ENCODE peak calls at places on chromosomes 5 and 9, in ten cellular contexts. A is GM13977, F is endothelial cell, J is MCF 10A, T is OCI-LY7, X is left ventricle myocardium inferior, V is epithelial cell of esophagus, B is upper lobe of left lung, Z is tibial artery, E is AG04450. S is an unnamed sample.

GRCh38 chr9:129281506-129282145 is 103.6 kb upstream of the IER5L start:
- DNase-seq in A (peak; percentile 12), F (no peak), J (no peak), T (no peak), X (no peak), V (no peak), B (no peak), Z (peak; percentile 49), E (no peak), S (no peak)

GRCh38 chr9:136551401-136552116 is 5.7 kb upstream of the NOTCH1 start:
- DNase-seq in A (peak; percentile 85), F (no peak), J (peak; percentile 92), T (peak; percentile 34), X (peak; percentile 81), V (peak; percentile 91), B (peak; percentile 89), Z (peak; percentile 94), E (no peak), S (peak; percentile 69)

GRCh38 chr9:13569706-13570423 is 290.4 kb upstream of the MPDZ start:
- DNase-seq in A (no peak), F (no peak), J (no peak), T (no peak), X (no peak), V (no peak), B (no peak), Z (no peak), E (no peak), S (no peak)

GRCh38 chr9:6302417-6302816 is 25.8 kb upstream of the TPD52L3 start:
- DNase-seq in A (no peak), F (no peak), J (no peak), T (no peak), X (no peak), V (peak; percentile 95), B (no peak), Z (no peak), E (no peak), S (no peak)

GRCh38 chr5:167104351-167104750 is 1187.1 kb upstream of the WWC1 start:
- DNase-seq in A (no peak), F (no peak), J (no peak), T (no peak), X (no peak), V (no peak), B (no peak), Z (no peak), E (no peak), S (no peak)

GRCh38 chr5:3385874-3386536 is 209.6 kb upstream of the IRX1 start:
- DNase-seq in A (no peak), F (no peak), J (no peak), T (no peak), X (no peak), V (no peak), B (no peak), Z (no peak), E (no peak), S (no peak)

GRCh38 chr5:178699854-178700253 is 30.6 kb downstream of the ZNF354A start:
- DNase-seq in A (no peak), F (no peak), J (no peak), T (no peak), X (no peak), V (no peak), B (no peak), Z (no peak), E (no peak), S (no peak)

GRCh38 chr5:96885518-96886338 is 9.4 kb downstream of the ERAP2 start:
- DNase-seq in A (peak; percentile 19), F (no peak), J (no peak), T (peak; percentile 84), X (no peak), V (no peak), B (no peak), Z (no peak), E (no peak), S (no peak)

GRCh38 chr5:174177976-174178600 is 132.6 kb downstream of the NSG2 start:
- DNase-seq in A (no peak), F (no peak), J (no peak), T (no peak), X (no peak), V (no peak), B (no peak), Z (no peak), E (no peak), S (no peak)

GRCh38 chr9:88953401-88954029 is 37.8 kb upstream of the S1PR3 start:
- DNase-seq in A (no peak), F (no peak), J (no peak), T (no peak), X (no peak), V (no peak), B (no peak), Z (no peak), E (no peak), S (no peak)

GRCh38 chr5:111697881-111698757 is 58.9 kb downstream of the NREP start:
- DNase-seq in A (no peak), F (peak; percentile 44), J (peak; percentile 58), T (peak; percentile 26), X (no peak), V (peak; percentile 47), B (peak; percentile 45), Z (no peak), E (no peak), S (no peak)
- TF ChIP-seq CTCF in A (no peak), F (peak; percentile 20), J (no peak), T (peak; percentile 60), X (peak; percentile 18), V (peak; percentile 9), B (no peak), Z (no peak), E (peak; percentile 20), S (no peak)

DNA sequence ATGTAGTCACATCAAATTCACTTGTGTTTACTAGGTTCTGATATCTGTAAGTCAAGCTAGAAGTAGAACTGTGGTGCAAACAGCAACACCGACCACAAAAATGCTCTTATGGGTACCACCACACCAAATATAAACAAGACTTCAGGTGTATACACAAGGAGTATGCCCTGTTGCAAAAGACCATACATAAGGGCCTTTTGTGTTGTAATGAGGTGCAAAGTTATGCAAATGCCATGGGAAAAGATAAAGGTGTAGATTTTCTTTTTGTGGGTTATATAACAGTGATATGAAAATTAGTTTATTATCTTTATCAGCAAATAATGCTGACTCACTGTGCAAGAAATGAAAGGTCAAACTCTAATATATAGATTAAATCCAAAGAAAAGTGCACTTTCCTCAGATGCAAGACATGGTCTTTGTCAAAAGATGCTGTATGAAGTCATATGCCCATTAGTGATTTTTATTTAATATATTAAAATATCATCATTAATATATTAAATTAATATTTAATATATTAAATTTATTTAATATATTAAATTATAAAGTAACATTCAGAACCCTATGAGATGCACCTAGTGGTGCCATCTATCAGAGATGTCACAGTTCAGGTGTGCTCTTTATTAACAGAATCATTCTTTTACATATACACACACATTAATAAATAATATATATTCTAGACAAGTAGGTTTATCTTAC is 26.7 kb upstream of the ALDH1A1 start:
- DNase-seq in A (no peak), F (no peak), J (peak; percentile 8), T (no peak), X (no peak), V (peak; percentile 24), B (no peak), Z (no peak), E (no peak), S (no peak)
- TF ChIP-seq CTCF in A (no peak), F (no peak), J (no peak), T (no peak), X (no peak), V (no peak), B (no peak), Z (no peak), E (no peak), S (no peak)

GRCh38 chr9:22722492-22722891 is 275.9 kb downstream of the DMRTA1 start:
- DNase-seq in A (no peak), F (no peak), J (no peak), T (no peak), X (no peak), V (peak; percentile 3), B (no peak), Z (no peak), E (no peak), S (no peak)

DNA sequence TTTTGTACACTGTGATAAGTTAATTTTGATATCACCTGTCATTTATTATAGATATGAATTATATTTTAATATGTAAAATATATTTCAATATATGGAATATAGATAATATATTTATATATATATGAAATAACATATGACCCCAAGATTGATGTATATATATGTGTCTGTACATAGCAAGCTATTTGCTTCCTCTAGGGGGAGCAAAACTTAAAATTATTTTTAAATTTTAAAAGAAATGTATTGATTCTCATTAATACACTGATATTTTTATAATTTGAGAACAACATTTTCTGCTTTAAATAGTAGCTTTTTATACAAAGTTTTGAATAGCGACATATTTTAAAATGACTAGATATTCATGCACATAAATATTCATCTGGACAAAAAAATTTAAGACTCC is 272.0 kb downstream of the DMRTA1 start:
- DNase-seq in A (no peak), F (no peak), J (no peak), T (no peak), X (no peak), V (no peak), B (no peak), Z (no peak), E (no peak), S (no peak)
- TF ChIP-seq CTCF in A (peak; percentile 5), F (peak; percentile 51), J (no peak), T (peak; percentile 74), X (no peak), V (no peak), B (no peak), Z (no peak), E (peak; percentile 32), S (peak; percentile 33)

GRCh38 chr9:107269681-107270080 is 13.4 kb upstream of the RAD23B start:
- DNase-seq in A (no peak), F (no peak), J (peak; percentile 61), T (no peak), X (no peak), V (no peak), B (no peak), Z (no peak), E (no peak), S (no peak)

GRCh38 chr9:107268560-107268959 is 14.5 kb upstream of the RAD23B start:
- DNase-seq in A (no peak), F (no peak), J (no peak), T (no peak), X (no peak), V (no peak), B (no peak), Z (no peak), E (no peak), S (no peak)

GRCh38 chr9:107270082-107270481 is 13.0 kb upstream of the RAD23B start:
- DNase-seq in A (no peak), F (no peak), J (no peak), T (no peak), X (no peak), V (no peak), B (no peak), Z (no peak), E (no peak), S (no peak)

GRCh38 chr9:107270580-107270979 is 12.5 kb upstream of the RAD23B start:
- DNase-seq in A (no peak), F (no peak), J (no peak), T (no peak), X (no peak), V (no peak), B (no peak), Z (no peak), E (no peak), S (no peak)

DNA sequence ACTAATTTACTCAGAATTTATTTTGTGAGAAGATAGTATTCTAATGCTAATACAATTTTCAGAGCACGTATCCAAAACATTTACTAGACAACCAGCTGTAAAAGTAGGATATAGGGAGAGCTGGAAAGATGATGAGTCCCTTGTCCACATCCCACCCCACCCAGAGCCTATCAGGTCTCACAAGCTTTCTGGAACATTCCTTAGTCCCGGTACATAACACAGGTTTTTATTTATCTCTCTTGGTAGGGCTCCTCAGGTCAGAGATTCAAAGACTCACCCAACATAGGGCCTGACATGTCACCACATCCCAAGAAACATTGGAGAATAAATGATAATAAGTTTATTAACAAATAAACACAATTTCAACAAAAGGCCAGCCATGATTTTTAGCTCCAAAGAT is 13.8 kb upstream of the RAD23B start:
- DNase-seq in A (no peak), F (no peak), J (no peak), T (no peak), X (no peak), V (no peak), B (no peak), Z (no peak), E (no peak), S (no peak)
- TF ChIP-seq CTCF in A (no peak), F (no peak), J (no peak), T (no peak), X (no peak), V (no peak), B (no peak), Z (no peak), E (no peak), S (no peak)

S was measured in mesothelial cell of epicardium.